ENCODE peak calls at places on chromosomes 4 and X, in four cellular contexts. One of them, this sample, is unnamed.
A peak's percentile ranks its signal among the peaks of the same experiment; 100 is the strongest.

GRCh38 chrX:106341823-106342222 is 173.7 kb downstream of the PWWP3B start:
- DNase-seq in HepG2: no peak
- DNase-seq in K562: no peak
- DNase-seq in Panc1: no peak
- DNase-seq in this sample: peak; percentile 13

GRCh38 chr4:108700358-108700757 is 50.0 kb downstream of the OSTC start:
- DNase-seq in Panc1: no peak
- DNase-seq in HepG2: no peak
- DNase-seq in K562: no peak
- DNase-seq in this sample: no peak

GRCh38 chr4:39044947-39045734 is 12.9 kb upstream of the TMEM156 start:
- DNase-seq in HepG2: no peak
- DNase-seq in Panc1: no peak
- DNase-seq in K562: peak; percentile 77
- DNase-seq in this sample: no peak

GRCh38 chr4:69057620-69058409 is 38.5 kb upstream of the UGT2B7 start:
- DNase-seq in K562: no peak
- DNase-seq in HepG2: peak; percentile 93
- DNase-seq in Panc1: no peak
- DNase-seq in this sample: no peak

GRCh38 chrX:30483996-30484395 is 93.6 kb downstream of the TASL start:
- DNase-seq in Panc1: no peak
- DNase-seq in HepG2: no peak
- DNase-seq in K562: no peak
- DNase-seq in this sample: no peak

GRCh38 chr4:143360838-143361237 is 24.2 kb downstream of the GAB1 start:
- DNase-seq in K562: no peak
- DNase-seq in HepG2: no peak
- DNase-seq in Panc1: no peak
- DNase-seq in this sample: no peak

GRCh38 chrX:48713847-48714246 is 17.3 kb downstream of the SUV39H1 start:
- DNase-seq in K562: no peak
- DNase-seq in Panc1: no peak
- DNase-seq in HepG2: no peak
- DNase-seq in this sample: no peak

GRCh38 chr4:119942806-119943205 is 123.8 kb downstream of the MAD2L1 start:
- DNase-seq in K562: no peak
- DNase-seq in Panc1: no peak
- DNase-seq in HepG2: no peak
- DNase-seq in this sample: no peak

GRCh38 chr4:108644237-108644636 is 6.2 kb upstream of the OSTC start:
- DNase-seq in Panc1: no peak
- DNase-seq in HepG2: no peak
- DNase-seq in K562: no peak
- DNase-seq in this sample: no peak

GRCh38 chrX:68880846-68881513 is 52.2 kb downstream of the EFNB1 start:
- DNase-seq in K562: no peak
- DNase-seq in HepG2: no peak
- DNase-seq in Panc1: no peak
- DNase-seq in this sample: no peak

GRCh38 chr4:136864580-136865185 is 667.6 kb downstream of the PCDH18 start:
- DNase-seq in HepG2: peak; percentile 32
- DNase-seq in Panc1: peak; percentile 51
- DNase-seq in K562: peak; percentile 22
- DNase-seq in this sample: peak; percentile 69

GRCh38 chr4:74424111-74424510 is 20.8 kb upstream of the AREG start:
- DNase-seq in Panc1: no peak
- DNase-seq in HepG2: no peak
- DNase-seq in K562: no peak
- DNase-seq in this sample: no peak

GRCh38 chrX:49977319-49978090 is 55.1 kb downstream of the CLCN5 start:
- DNase-seq in Panc1: no peak
- DNase-seq in HepG2: no peak
- DNase-seq in K562: no peak
- DNase-seq in this sample: no peak

GRCh38 chr4:173046818-173047217 is 121.8 kb upstream of the GALNT7 start:
- DNase-seq in Panc1: no peak
- DNase-seq in K562: no peak
- DNase-seq in HepG2: no peak
- DNase-seq in this sample: no peak

DNA sequence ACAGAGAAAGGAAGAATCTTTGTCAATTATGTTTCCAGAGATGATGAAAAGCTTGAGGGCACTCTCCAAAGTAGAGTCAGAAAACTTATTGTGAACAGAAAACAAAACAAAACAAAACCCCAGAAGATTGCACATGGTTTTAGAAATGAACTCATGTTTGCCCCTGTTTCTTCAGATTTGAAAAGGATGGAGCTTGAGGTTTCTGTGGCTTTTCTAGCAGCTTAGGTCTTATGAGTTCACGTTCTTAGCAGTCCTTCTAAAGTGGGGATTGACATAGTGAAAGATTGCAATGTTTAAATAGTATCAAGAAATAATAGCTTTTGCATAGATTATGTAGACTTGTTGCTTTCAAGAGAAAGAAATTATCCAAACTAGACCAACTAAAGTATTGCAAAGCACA is 421.8 kb downstream of the GBA3 start:
- DNase-seq in Panc1: no peak
- DNase-seq in HepG2: no peak
- DNase-seq in K562: no peak
- DNase-seq in this sample: no peak
- TF ChIP-seq TCF7L2 in Panc1: no peak
- TF ChIP-seq TCF7L2 in HepG2: no peak
- TF ChIP-seq TCF7L2 in K562: no peak
- TF ChIP-seq TCF7L2 in this sample: no peak

DNA sequence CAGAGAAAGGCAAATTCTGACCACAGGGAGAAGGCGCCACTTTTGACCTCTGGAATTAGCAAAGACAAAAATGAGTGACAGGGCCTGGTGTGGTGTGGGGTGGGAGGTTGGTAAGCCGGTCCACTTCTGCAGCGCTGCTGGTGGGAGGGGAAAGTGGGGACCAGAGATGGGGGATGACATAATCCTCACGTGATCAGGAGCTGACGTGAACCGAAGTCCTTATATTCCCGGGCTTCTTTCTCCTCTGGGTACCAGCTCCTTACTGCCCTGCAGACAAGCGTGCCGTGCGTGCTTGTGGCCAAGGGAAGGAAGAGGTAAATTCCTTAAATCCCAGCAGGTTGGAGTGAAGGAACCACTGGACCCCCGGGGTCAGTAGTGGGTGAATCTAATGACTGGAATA is at the start of gene TCEAL7:
- DNase-seq in K562: no peak
- DNase-seq in HepG2: no peak
- DNase-seq in Panc1: no peak
- DNase-seq in this sample: no peak
- H3K4me3 ChIP-seq in K562: no peak within 1 kb of the TSS
- H3K4me3 ChIP-seq in HepG2: no peak within 1 kb of the TSS
- H3K4me3 ChIP-seq in Panc1: no peak within 1 kb of the TSS
- H3K4me3 ChIP-seq in this sample: no peak within 1 kb of the TSS

GRCh38 chr4:145090370-145090769 is 7.6 kb downstream of the ANAPC10 start:
- DNase-seq in Panc1: no peak
- DNase-seq in HepG2: no peak
- DNase-seq in K562: no peak
- DNase-seq in this sample: no peak
- TF ChIP-seq TCF7L2 in Panc1: no peak
- TF ChIP-seq TCF7L2 in HepG2: no peak
- TF ChIP-seq TCF7L2 in K562: no peak
- TF ChIP-seq TCF7L2 in this sample: no peak

GRCh38 chrX:22690116-22690515 is 309.6 kb upstream of the DDX53 start:
- DNase-seq in HepG2: no peak
- DNase-seq in K562: no peak
- DNase-seq in Panc1: no peak
- DNase-seq in this sample: no peak

GRCh38 chrX:22691966-22692565 is 307.7 kb upstream of the DDX53 start:
- DNase-seq in HepG2: no peak
- DNase-seq in K562: no peak
- DNase-seq in Panc1: no peak
- DNase-seq in this sample: no peak

GRCh38 chrX:22689290-22689689 is 310.5 kb upstream of the DDX53 start:
- DNase-seq in Panc1: no peak
- DNase-seq in K562: no peak
- DNase-seq in HepG2: no peak
- DNase-seq in this sample: no peak

GRCh38 chrX:22686138-22686541 is 313.6 kb upstream of the DDX53 start:
- DNase-seq in K562: no peak
- DNase-seq in Panc1: no peak
- DNase-seq in HepG2: no peak
- DNase-seq in this sample: no peak
- H3K4me3 ChIP-seq in K562: no peak overlapping the region
- H3K4me3 ChIP-seq in Panc1: no peak overlapping the region
- H3K4me3 ChIP-seq in HepG2: no peak overlapping the region
- H3K4me3 ChIP-seq in this sample: no peak overlapping the region

GRCh38 chr4:137981277-137981676 is 260.9 kb downstream of the SLC7A11 start:
- DNase-seq in HepG2: no peak
- DNase-seq in Panc1: no peak
- DNase-seq in K562: no peak
- DNase-seq in this sample: peak; percentile 31
- TF ChIP-seq TCF7L2 in HepG2: no peak
- TF ChIP-seq TCF7L2 in Panc1: no peak
- TF ChIP-seq TCF7L2 in K562: no peak
- TF ChIP-seq TCF7L2 in this sample: no peak

DNA sequence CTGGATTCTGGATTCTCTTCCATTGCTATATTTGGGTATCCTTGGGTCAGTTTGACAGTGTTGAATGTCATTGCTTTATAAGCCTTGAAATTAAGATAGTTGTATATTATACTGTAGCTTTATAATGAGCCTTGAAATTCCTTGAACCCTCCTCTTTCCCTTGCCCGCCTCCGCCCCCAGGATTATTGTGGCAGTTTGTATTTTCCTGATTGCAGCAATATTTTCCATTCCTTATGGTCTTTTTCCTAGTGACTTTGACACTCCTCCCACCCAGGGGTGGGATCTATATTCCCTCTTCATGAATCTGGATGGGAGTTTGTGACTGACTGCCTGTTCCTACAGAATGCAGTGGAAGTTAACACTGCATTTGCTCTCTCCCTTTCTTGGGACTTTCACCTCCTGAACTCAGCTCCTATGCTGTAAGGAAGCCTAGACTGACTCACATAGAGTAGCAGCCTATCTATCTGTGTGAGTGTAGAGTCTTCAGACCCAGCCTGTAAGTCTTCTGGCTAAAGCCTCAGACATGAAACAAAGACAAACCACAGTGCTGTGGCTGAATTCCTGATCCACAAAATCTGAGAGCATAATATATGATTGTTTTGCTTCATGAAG is 2.2 kb downstream of the FUNDC2 start:
- DNase-seq in K562: no peak
- DNase-seq in HepG2: no peak
- DNase-seq in Panc1: no peak
- DNase-seq in this sample: no peak
- H3K4me3 ChIP-seq in K562: peak overlapping the region; percentile 51
- H3K4me3 ChIP-seq in HepG2: no peak overlapping the region
- H3K4me3 ChIP-seq in Panc1: peak overlapping the region; percentile 7
- H3K4me3 ChIP-seq in this sample: no peak overlapping the region

GRCh38 chr4:122117743-122118142 is 34.4 kb upstream of the BLTP1 start:
- DNase-seq in K562: no peak
- DNase-seq in HepG2: no peak
- DNase-seq in Panc1: no peak
- DNase-seq in this sample: no peak
- TF ChIP-seq TCF7L2 in K562: no peak
- TF ChIP-seq TCF7L2 in HepG2: no peak
- TF ChIP-seq TCF7L2 in Panc1: no peak
- TF ChIP-seq TCF7L2 in this sample: no peak